ENCODE peak calls at places on chromosome 12, in seven cellular contexts. Y is OCI-LY7, M is stomach, I is kidney, K is WERI-Rb-1, T is testis, G is K562. D is an unnamed sample.

GRCh38 chr12:94504386-94504785 is 44.7 kb upstream of the CEP83 start:
- DNase-seq in T (no peak), K (no peak), M (no peak), I (no peak), Y (no peak), G (no peak), D (no peak)

GRCh38 chr12:14885718-14886201 is at the start of gene MGP:
- DNase-seq in M (no peak), I (no peak), Y (no peak), T (peak), G (no peak), K (no peak), D (no peak)

GRCh38 chr12:52014567-52015392 is 8.0 kb downstream of the TAMALIN start:
- DNase-seq in I (no peak), T (peak), M (no peak), G (no peak), Y (no peak), K (no peak), D (no peak)

GRCh38 chr12:85996280-85996679 is 122.2 kb downstream of the NTS start:
- DNase-seq in T (no peak), Y (no peak), G (no peak), K (no peak), M (no peak), I (no peak), D (no peak)

GRCh38 chr12:106247731-106248176 is at the start of gene CKAP4:
- DNase-seq in I (peak), Y (peak), T (peak), M (peak), G (peak), K (peak), D (peak)

GRCh38 chr12:57837779-57838562 is 8.6 kb downstream of the CTDSP2 start:
- DNase-seq in K (no peak), G (no peak), T (peak), I (no peak), M (no peak), Y (peak), D (no peak)

GRCh38 chr12:39417916-39418315 is 25.0 kb downstream of the KIF21A start:
- DNase-seq in M (no peak), K (no peak), Y (no peak), T (no peak), I (no peak), G (no peak), D (no peak)

GRCh38 chr12:20830456-20830855 is 20.0 kb downstream of the SLCO1B3 start:
- DNase-seq in M (no peak), G (no peak), K (no peak), T (no peak), Y (no peak), I (no peak), D (no peak)

GRCh38 chr12:119914666-119915065 is 37.5 kb upstream of the CIT start:
- DNase-seq in Y (no peak), M (no peak), G (no peak), K (no peak), I (no peak), T (no peak), D (no peak)

GRCh38 chr12:82329508-82329907 is 28.7 kb downstream of the CCDC59 start:
- DNase-seq in G (no peak), Y (no peak), K (no peak), T (no peak), I (no peak), M (no peak), D (no peak)

GRCh38 chr12:89098390-89099102 is 253.8 kb downstream of the DUSP6 start:
- DNase-seq in Y (no peak), G (no peak), T (peak), M (peak), I (peak), K (peak), D (no peak)

GRCh38 chr12:11576104-11576503 is 73.4 kb upstream of the ETV6 start:
- DNase-seq in Y (no peak), I (no peak), G (no peak), M (no peak), K (no peak), T (no peak), D (no peak)

GRCh38 chr12:2479866-2480510 is 314.8 kb upstream of the FKBP4 start:
- DNase-seq in K (no peak), Y (no peak), M (no peak), T (no peak), I (no peak), G (no peak), D (no peak)

GRCh38 chr12:50573271-50573670 is 68.5 kb downstream of the DIP2B start:
- DNase-seq in K (no peak), T (no peak), Y (no peak), I (no peak), G (no peak), M (no peak), D (no peak)

GRCh38 chr12:111925171-111925570 is 83.1 kb downstream of the MAPKAPK5 start:
- DNase-seq in M (no peak), K (no peak), T (no peak), Y (no peak), I (no peak), G (no peak), D (no peak)

GRCh38 chr12:91482231-91482630 is 299.6 kb upstream of the DCN start:
- DNase-seq in G (no peak), M (no peak), T (no peak), I (no peak), Y (no peak), K (no peak), D (no peak)

GRCh38 chr12:42904683-42905418 is 315.3 kb upstream of the PRICKLE1 start:
- DNase-seq in T (no peak), G (no peak), I (no peak), K (no peak), M (no peak), Y (no peak), D (no peak)

GRCh38 chr12:51700887-51701286 is 109.9 kb downstream of the SCN8A start:
- DNase-seq in T (no peak), G (no peak), K (no peak), I (no peak), Y (no peak), M (no peak), D (no peak)

GRCh38 chr12:27316947-27317346 is 15.7 kb upstream of the BMAL2 start:
- DNase-seq in G (no peak), K (no peak), Y (no peak), I (no peak), M (no peak), T (no peak), D (no peak)

GRCh38 chr12:131217024-131217586 is 263.4 kb downstream of the ADGRD1 start:
- DNase-seq in I (no peak), G (peak), Y (no peak), M (no peak), T (no peak), K (peak), D (no peak)

GRCh38 chr12:51388066-51388799 is 3.0 kb downstream of the GALNT6 start:
- DNase-seq in M (no peak), G (peak), Y (no peak), T (no peak), I (no peak), K (no peak), D (peak)

GRCh38 chr12:65876898-65877721 is 52.8 kb downstream of the HMGA2 start:
- DNase-seq in Y (no peak), G (no peak), I (no peak), T (no peak), M (peak), K (no peak), D (no peak)

GRCh38 chr12:49809369-49810158 is 18.6 kb downstream of the NCKAP5L start:
- DNase-seq in Y (no peak), G (no peak), M (no peak), I (no peak), K (peak), T (peak), D (peak)

GRCh38 chr12:94962680-94963079 is 40.8 kb downstream of the NDUFA12 start:
- DNase-seq in Y (no peak), T (no peak), M (no peak), K (no peak), I (no peak), G (no peak), D (no peak)

GRCh38 chr12:1811281-1811947 is 9.0 kb upstream of the LRTM2 start:
- DNase-seq in T (no peak), I (peak), M (no peak), K (no peak), Y (no peak), G (no peak), D (no peak)

GRCh38 chr12:1576410-1577240 is 17.8 kb downstream of the FBXL14 start:
- DNase-seq in Y (no peak), G (peak), T (peak), K (peak), I (peak), M (no peak), D (no peak)

GRCh38 chr12:11805680-11806079 is 156.2 kb downstream of the ETV6 start:
- DNase-seq in K (no peak), M (no peak), Y (no peak), I (no peak), T (no peak), G (no peak), D (no peak)

GRCh38 chr12:86283607-86284006 is 27.4 kb upstream of the MGAT4C start:
- DNase-seq in M (no peak), I (no peak), T (no peak), K (no peak), G (no peak), Y (no peak), D (no peak)

GRCh38 chr12:109932878-109933503 is 32.9 kb downstream of the TCHP start:
- DNase-seq in T (peak), Y (no peak), G (no peak), K (no peak), M (no peak), I (peak), D (no peak)

GRCh38 chr12:131046813-131047788 is 93.4 kb downstream of the ADGRD1 start:
- DNase-seq in I (peak), K (no peak), T (no peak), G (no peak), Y (peak), M (no peak), D (no peak)

GRCh38 chr12:121391619-121392324 is 8.1 kb upstream of the RNF34 start:
- DNase-seq in T (no peak), G (peak), Y (no peak), M (peak), I (no peak), K (no peak), D (no peak)
- H3K4me3 ChIP-seq in T (no peak), G (no peak), Y (no peak), M (peak), I (no peak), K (no peak), D (no peak)

DNA sequence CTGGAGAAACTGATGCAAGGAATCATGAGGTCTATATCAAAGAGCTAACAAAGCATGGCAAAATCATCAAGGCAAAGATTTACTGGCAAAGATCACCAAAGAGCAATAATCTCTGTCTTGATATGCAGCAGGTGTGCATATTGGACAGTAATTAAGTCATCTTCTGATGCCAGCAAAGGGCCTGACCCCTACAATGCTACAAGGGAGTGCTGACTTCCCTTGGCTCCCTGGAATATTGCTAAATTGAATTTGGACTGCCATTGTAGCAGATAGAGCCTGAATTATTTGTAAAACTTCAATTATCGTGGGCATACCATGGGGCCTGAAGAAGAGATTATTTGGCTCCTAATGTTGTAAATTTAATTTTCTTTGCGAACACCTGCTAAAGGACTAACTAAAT is 307.9 kb upstream of the SYT1 start:
- DNase-seq in T (no peak), G (no peak), I (no peak), M (no peak), K (no peak), Y (no peak), D (no peak)
- H3K4me3 ChIP-seq in T (no peak), G (no peak), I (no peak), M (no peak), K (no peak), Y (no peak), D (no peak)

DNA sequence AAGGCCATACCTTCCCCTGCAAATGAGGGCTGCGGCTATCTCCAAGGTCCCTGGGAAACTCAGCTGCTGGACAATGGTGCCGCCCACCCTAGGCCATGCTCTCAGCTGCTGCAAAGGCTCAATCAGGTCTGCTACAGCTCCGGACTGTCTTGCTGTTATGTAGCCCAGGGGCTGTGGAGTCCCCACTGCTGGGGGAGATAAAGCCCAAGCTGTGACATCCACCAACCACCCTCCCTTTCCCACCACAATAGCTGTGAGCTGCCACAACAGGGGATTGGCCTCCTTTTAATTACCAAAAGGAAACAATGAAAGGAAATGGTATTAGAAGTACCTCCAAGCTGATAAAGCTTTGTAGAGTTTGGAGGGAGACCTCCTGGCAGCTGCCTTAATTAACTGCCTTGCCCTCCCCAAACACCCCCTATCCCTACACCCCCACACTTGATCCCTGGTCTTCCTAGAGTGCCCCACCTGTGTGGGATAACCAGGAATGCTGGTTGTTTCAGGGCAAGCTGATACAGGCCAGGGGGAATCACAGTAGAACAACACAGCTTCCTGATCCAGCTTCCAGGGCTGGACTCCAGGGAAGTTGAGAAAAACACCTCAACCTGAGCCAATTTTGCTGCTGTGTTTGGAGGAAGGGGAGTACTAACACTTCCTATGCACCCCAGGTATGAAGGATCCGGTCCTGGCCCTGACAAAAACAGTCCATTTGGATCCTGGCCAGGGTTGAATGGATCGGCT is at the start of gene VWF:
- DNase-seq in I (peak), M (no peak), K (no peak), Y (no peak), G (no peak), T (no peak), D (no peak)
- H3K4me3 ChIP-seq in I (no peak), M (no peak), K (no peak), Y (no peak), G (no peak), T (no peak), D (no peak)

DNA sequence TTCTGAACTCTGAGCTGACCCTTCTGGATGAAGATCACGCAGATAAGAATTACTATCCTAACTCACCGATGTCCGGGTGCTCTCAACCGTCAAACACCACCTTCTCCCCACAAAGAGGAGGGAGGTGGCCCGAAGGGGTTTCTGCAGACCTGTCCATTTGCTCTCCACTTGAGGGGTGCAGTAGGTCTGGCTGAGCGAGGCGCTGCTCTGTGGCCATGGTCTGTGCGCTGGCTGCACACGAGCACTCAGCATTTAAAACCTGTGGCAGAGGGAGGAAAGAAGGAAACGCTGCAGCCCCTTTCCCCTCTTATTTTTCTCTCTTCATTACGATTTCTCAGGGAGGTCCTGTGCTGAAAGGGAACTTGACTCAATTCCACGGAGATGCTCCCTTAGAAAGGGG is 1.5 kb upstream of the HOXC13 start:
- DNase-seq in I (no peak), T (no peak), M (no peak), K (no peak), Y (no peak), G (no peak), D (no peak)
- H3K4me3 ChIP-seq in I (no peak), T (no peak), M (no peak), K (no peak), Y (no peak), G (no peak), D (no peak)

GRCh38 chr12:53224897-53225634 is 6.9 kb downstream of the RARG start:
- DNase-seq in Y (no peak), T (no peak), M (no peak), K (no peak), G (no peak), I (peak), D (no peak)
- H3K4me3 ChIP-seq in Y (no peak), T (no peak), M (no peak), K (no peak), G (no peak), I (no peak), D (no peak)

D was measured in NT2/D1.